ENCODE peak calls at places on chromosomes 11 and 22, in eight cellular contexts. One of them, this sample, is unnamed.

GRCh38 chr22:50215297-50216049 is 14.7 kb downstream of the SELENOO start:
- DNase-seq in fibroblast of lung: no peak
- DNase-seq in endodermal cell: no peak
- DNase-seq in cardiac muscle cell: no peak
- DNase-seq in body of pancreas: no peak
- DNase-seq in uterus: peak; percentile 43
- DNase-seq in mammary epithelial cell: no peak
- DNase-seq in gastrocnemius medialis: no peak
- DNase-seq in this sample: no peak

GRCh38 chr11:2088746-2089535 is 50.2 kb downstream of the IGF2 start:
- DNase-seq in fibroblast of lung: no peak
- DNase-seq in endodermal cell: peak; percentile 68
- DNase-seq in cardiac muscle cell: no peak
- DNase-seq in body of pancreas: no peak
- DNase-seq in uterus: no peak
- DNase-seq in mammary epithelial cell: no peak
- DNase-seq in gastrocnemius medialis: no peak
- DNase-seq in this sample: no peak

GRCh38 chr11:95283146-95283545 is 52.1 kb upstream of the SESN3 start:
- DNase-seq in fibroblast of lung: no peak
- DNase-seq in endodermal cell: no peak
- DNase-seq in cardiac muscle cell: no peak
- DNase-seq in body of pancreas: no peak
- DNase-seq in uterus: no peak
- DNase-seq in mammary epithelial cell: no peak
- DNase-seq in gastrocnemius medialis: no peak
- DNase-seq in this sample: no peak

GRCh38 chr11:26245046-26245445 is 86.9 kb upstream of the ANO3 start:
- DNase-seq in fibroblast of lung: peak; percentile 12
- DNase-seq in endodermal cell: no peak
- DNase-seq in cardiac muscle cell: peak; percentile 28
- DNase-seq in body of pancreas: no peak
- DNase-seq in uterus: no peak
- DNase-seq in mammary epithelial cell: no peak
- DNase-seq in gastrocnemius medialis: no peak
- DNase-seq in this sample: no peak

GRCh38 chr22:37165940-37166674 is 16.4 kb upstream of the IL2RB start:
- DNase-seq in fibroblast of lung: no peak
- DNase-seq in endodermal cell: no peak
- DNase-seq in cardiac muscle cell: no peak
- DNase-seq in body of pancreas: no peak
- DNase-seq in uterus: no peak
- DNase-seq in mammary epithelial cell: no peak
- DNase-seq in gastrocnemius medialis: no peak
- DNase-seq in this sample: no peak

GRCh38 chr11:1542267-1542666 is 29.8 kb downstream of the DUSP8 start:
- DNase-seq in fibroblast of lung: no peak
- DNase-seq in endodermal cell: no peak
- DNase-seq in cardiac muscle cell: no peak
- DNase-seq in body of pancreas: no peak
- DNase-seq in uterus: no peak
- DNase-seq in mammary epithelial cell: no peak
- DNase-seq in gastrocnemius medialis: no peak
- DNase-seq in this sample: no peak

GRCh38 chr22:37016134-37016910 is 2.9 kb downstream of the TST start:
- DNase-seq in fibroblast of lung: no peak
- DNase-seq in endodermal cell: no peak
- DNase-seq in cardiac muscle cell: no peak
- DNase-seq in body of pancreas: no peak
- DNase-seq in uterus: no peak
- DNase-seq in mammary epithelial cell: no peak
- DNase-seq in gastrocnemius medialis: no peak
- DNase-seq in this sample: no peak

GRCh38 chr22:30309981-30310672 is 16.6 kb downstream of the TBC1D10A start:
- DNase-seq in fibroblast of lung: peak; percentile 65
- DNase-seq in endodermal cell: no peak
- DNase-seq in cardiac muscle cell: peak; percentile 63
- DNase-seq in body of pancreas: peak; percentile 66
- DNase-seq in uterus: peak; percentile 44
- DNase-seq in mammary epithelial cell: no peak
- DNase-seq in gastrocnemius medialis: peak; percentile 45
- DNase-seq in this sample: no peak

GRCh38 chr11:57641426-57641825 is 8.3 kb downstream of the YPEL4 start:
- DNase-seq in fibroblast of lung: peak; percentile 48
- DNase-seq in endodermal cell: peak; percentile 58
- DNase-seq in cardiac muscle cell: peak; percentile 75
- DNase-seq in body of pancreas: no peak
- DNase-seq in uterus: no peak
- DNase-seq in mammary epithelial cell: no peak
- DNase-seq in gastrocnemius medialis: no peak
- DNase-seq in this sample: no peak

GRCh38 chr11:33692013-33692504 is 8.6 kb downstream of the C11orf91 start:
- DNase-seq in fibroblast of lung: peak; percentile 97
- DNase-seq in endodermal cell: no peak
- DNase-seq in cardiac muscle cell: peak; percentile 97
- DNase-seq in body of pancreas: peak; percentile 66
- DNase-seq in uterus: peak; percentile 82
- DNase-seq in mammary epithelial cell: peak; percentile 96
- DNase-seq in gastrocnemius medialis: no peak
- DNase-seq in this sample: peak; percentile 63

GRCh38 chr11:45079567-45079942 is 66.9 kb upstream of the PRDM11 start:
- DNase-seq in fibroblast of lung: no peak
- DNase-seq in endodermal cell: no peak
- DNase-seq in cardiac muscle cell: no peak
- DNase-seq in body of pancreas: no peak
- DNase-seq in uterus: no peak
- DNase-seq in mammary epithelial cell: no peak
- DNase-seq in gastrocnemius medialis: no peak
- DNase-seq in this sample: no peak

GRCh38 chr11:31114437-31114836 is 255.1 kb downstream of the DCDC1 start:
- DNase-seq in fibroblast of lung: no peak
- DNase-seq in endodermal cell: no peak
- DNase-seq in cardiac muscle cell: no peak
- DNase-seq in body of pancreas: no peak
- DNase-seq in uterus: no peak
- DNase-seq in mammary epithelial cell: no peak
- DNase-seq in gastrocnemius medialis: no peak
- DNase-seq in this sample: no peak

GRCh38 chr11:112477152-112477928 is 216.7 kb upstream of the PLET1 start:
- DNase-seq in fibroblast of lung: no peak
- DNase-seq in endodermal cell: peak; percentile 57
- DNase-seq in cardiac muscle cell: no peak
- DNase-seq in body of pancreas: no peak
- DNase-seq in uterus: no peak
- DNase-seq in mammary epithelial cell: no peak
- DNase-seq in gastrocnemius medialis: no peak
- DNase-seq in this sample: no peak

GRCh38 chr11:59243633-59244032 is 30.9 kb upstream of the MPEG1 start:
- DNase-seq in fibroblast of lung: no peak
- DNase-seq in endodermal cell: no peak
- DNase-seq in cardiac muscle cell: no peak
- DNase-seq in body of pancreas: no peak
- DNase-seq in uterus: no peak
- DNase-seq in mammary epithelial cell: no peak
- DNase-seq in gastrocnemius medialis: no peak
- DNase-seq in this sample: no peak

GRCh38 chr11:59240322-59240721 is 27.6 kb upstream of the MPEG1 start:
- DNase-seq in fibroblast of lung: no peak
- DNase-seq in endodermal cell: no peak
- DNase-seq in cardiac muscle cell: no peak
- DNase-seq in body of pancreas: no peak
- DNase-seq in uterus: no peak
- DNase-seq in mammary epithelial cell: no peak
- DNase-seq in gastrocnemius medialis: no peak
- DNase-seq in this sample: no peak
- H3K9me3 ChIP-seq in fibroblast of lung: no peaks in the 10 kb centered on the region
- H3K9me3 ChIP-seq in endodermal cell: peaks cover 30% of the 10 kb centered on the region
- H3K9me3 ChIP-seq in cardiac muscle cell: no peaks in the 10 kb centered on the region
- H3K9me3 ChIP-seq in body of pancreas: no peaks in the 10 kb centered on the region
- H3K9me3 ChIP-seq in uterus: no peaks in the 10 kb centered on the region
- H3K9me3 ChIP-seq in mammary epithelial cell: no peaks in the 10 kb centered on the region
- H3K9me3 ChIP-seq in gastrocnemius medialis: no peaks in the 10 kb centered on the region
- H3K9me3 ChIP-seq in this sample: no peaks in the 10 kb centered on the region

GRCh38 chr11:108970221-108970991 is 305.5 kb downstream of the DDX10 start:
- DNase-seq in fibroblast of lung: no peak
- DNase-seq in endodermal cell: no peak
- DNase-seq in cardiac muscle cell: peak; percentile 43
- DNase-seq in body of pancreas: no peak
- DNase-seq in uterus: no peak
- DNase-seq in mammary epithelial cell: no peak
- DNase-seq in gastrocnemius medialis: no peak
- DNase-seq in this sample: no peak
- H3K36me3 ChIP-seq in fibroblast of lung: no peaks in the 10 kb centered on the region
- H3K36me3 ChIP-seq in endodermal cell: no peaks in the 10 kb centered on the region
- H3K36me3 ChIP-seq in cardiac muscle cell: no peaks in the 10 kb centered on the region
- H3K36me3 ChIP-seq in body of pancreas: no peaks in the 10 kb centered on the region
- H3K36me3 ChIP-seq in uterus: no peaks in the 10 kb centered on the region
- H3K36me3 ChIP-seq in mammary epithelial cell: no peaks in the 10 kb centered on the region
- H3K36me3 ChIP-seq in gastrocnemius medialis: no peaks in the 10 kb centered on the region
- H3K36me3 ChIP-seq in this sample: no peaks in the 10 kb centered on the region

DNA sequence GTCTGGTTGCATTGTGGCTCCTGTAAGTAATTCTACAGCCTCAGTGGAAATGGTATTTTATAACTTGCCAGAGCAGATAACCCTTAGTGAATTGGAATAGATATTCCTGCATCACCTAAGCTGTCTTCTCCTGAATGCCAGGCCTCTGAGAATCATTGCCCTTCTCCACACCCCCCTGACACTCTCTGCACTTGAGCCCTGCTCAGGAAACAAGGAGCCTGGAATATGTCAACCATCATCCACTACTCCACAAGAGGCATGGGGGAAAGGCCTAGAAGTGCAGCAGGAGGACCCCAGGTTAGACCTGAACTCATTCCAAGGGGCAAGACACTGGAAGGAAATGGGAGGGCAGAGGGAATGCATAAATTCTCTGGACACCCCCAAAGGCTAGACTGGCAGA is 72.4 kb downstream of the DSCAML1 start:
- DNase-seq in fibroblast of lung: no peak
- DNase-seq in endodermal cell: no peak
- DNase-seq in cardiac muscle cell: no peak
- DNase-seq in body of pancreas: no peak
- DNase-seq in uterus: no peak
- DNase-seq in mammary epithelial cell: no peak
- DNase-seq in gastrocnemius medialis: no peak
- DNase-seq in this sample: no peak
- TF ChIP-seq CTCF in fibroblast of lung: no peak
- TF ChIP-seq CTCF in endodermal cell: no peak
- TF ChIP-seq CTCF in cardiac muscle cell: no peak
- TF ChIP-seq CTCF in body of pancreas: no peak
- TF ChIP-seq CTCF in uterus: no peak
- TF ChIP-seq CTCF in mammary epithelial cell: no peak
- TF ChIP-seq CTCF in gastrocnemius medialis: no peak
- TF ChIP-seq CTCF in this sample: no peak

GRCh38 chr11:97703815-97704214 is 1314.0 kb downstream of the JRKL start:
- DNase-seq in fibroblast of lung: no peak
- DNase-seq in endodermal cell: no peak
- DNase-seq in cardiac muscle cell: peak; percentile 7
- DNase-seq in body of pancreas: no peak
- DNase-seq in uterus: no peak
- DNase-seq in mammary epithelial cell: no peak
- DNase-seq in gastrocnemius medialis: no peak
- DNase-seq in this sample: no peak

GRCh38 chr11:97702948-97703347 is 1313.1 kb downstream of the JRKL start:
- DNase-seq in fibroblast of lung: no peak
- DNase-seq in endodermal cell: no peak
- DNase-seq in cardiac muscle cell: no peak
- DNase-seq in body of pancreas: no peak
- DNase-seq in uterus: no peak
- DNase-seq in mammary epithelial cell: no peak
- DNase-seq in gastrocnemius medialis: no peak
- DNase-seq in this sample: no peak
- H3K9me3 ChIP-seq in fibroblast of lung: no peaks in the 10 kb centered on the region
- H3K9me3 ChIP-seq in endodermal cell: no peaks in the 10 kb centered on the region
- H3K9me3 ChIP-seq in cardiac muscle cell: no peaks in the 10 kb centered on the region
- H3K9me3 ChIP-seq in body of pancreas: no peaks in the 10 kb centered on the region
- H3K9me3 ChIP-seq in uterus: no peaks in the 10 kb centered on the region
- H3K9me3 ChIP-seq in mammary epithelial cell: no peaks in the 10 kb centered on the region
- H3K9me3 ChIP-seq in gastrocnemius medialis: no peaks in the 10 kb centered on the region
- H3K9me3 ChIP-seq in this sample: no peaks in the 10 kb centered on the region

GRCh38 chr11:114400222-114400973 is at the start of the genes C11orf71 and RBM7:
- DNase-seq in fibroblast of lung: peak; percentile 99
- DNase-seq in endodermal cell: peak; percentile 98
- DNase-seq in cardiac muscle cell: peak; percentile 99
- DNase-seq in body of pancreas: peak; percentile 97
- DNase-seq in uterus: peak; percentile 98
- DNase-seq in mammary epithelial cell: peak; percentile 99
- DNase-seq in gastrocnemius medialis: peak; percentile 97
- DNase-seq in this sample: peak; percentile 93

GRCh38 chr11:114398303-114398920 is 1.9 kb downstream of the C11orf71 start:
- DNase-seq in fibroblast of lung: peak; percentile 26
- DNase-seq in endodermal cell: no peak
- DNase-seq in cardiac muscle cell: no peak
- DNase-seq in body of pancreas: no peak
- DNase-seq in uterus: no peak
- DNase-seq in mammary epithelial cell: no peak
- DNase-seq in gastrocnemius medialis: no peak
- DNase-seq in this sample: no peak

GRCh38 chr11:114399903-114400221 is 449 bp downstream of the C11orf71 start:
- DNase-seq in fibroblast of lung: no peak
- DNase-seq in endodermal cell: peak; percentile 91
- DNase-seq in cardiac muscle cell: peak; percentile 74
- DNase-seq in body of pancreas: peak; percentile 69
- DNase-seq in uterus: no peak
- DNase-seq in mammary epithelial cell: no peak
- DNase-seq in gastrocnemius medialis: peak; percentile 62
- DNase-seq in this sample: peak; percentile 55

GRCh38 chr11:114399490-114399889 is 821 bp downstream of the C11orf71 start:
- DNase-seq in fibroblast of lung: no peak
- DNase-seq in endodermal cell: no peak
- DNase-seq in cardiac muscle cell: no peak
- DNase-seq in body of pancreas: no peak
- DNase-seq in uterus: no peak
- DNase-seq in mammary epithelial cell: no peak
- DNase-seq in gastrocnemius medialis: no peak
- DNase-seq in this sample: no peak

GRCh38 chr11:114400974-114401223 is 433 bp downstream of the RBM7 start:
- DNase-seq in fibroblast of lung: no peak
- DNase-seq in endodermal cell: no peak
- DNase-seq in cardiac muscle cell: no peak
- DNase-seq in body of pancreas: no peak
- DNase-seq in uterus: no peak
- DNase-seq in mammary epithelial cell: no peak
- DNase-seq in gastrocnemius medialis: no peak
- DNase-seq in this sample: no peak
- H3K36me3 ChIP-seq in fibroblast of lung: peaks cover 2% of the 10 kb centered on the region
- H3K36me3 ChIP-seq in endodermal cell: peaks cover 36% of the 10 kb centered on the region
- H3K36me3 ChIP-seq in cardiac muscle cell: peaks cover 12% of the 10 kb centered on the region
- H3K36me3 ChIP-seq in body of pancreas: peaks cover 3% of the 10 kb centered on the region
- H3K36me3 ChIP-seq in uterus: no peaks in the 10 kb centered on the region
- H3K36me3 ChIP-seq in mammary epithelial cell: peaks cover 10% of the 10 kb centered on the region
- H3K36me3 ChIP-seq in gastrocnemius medialis: peaks cover 16% of the 10 kb centered on the region
- H3K36me3 ChIP-seq in this sample: peaks cover 7% of the 10 kb centered on the region

DNA sequence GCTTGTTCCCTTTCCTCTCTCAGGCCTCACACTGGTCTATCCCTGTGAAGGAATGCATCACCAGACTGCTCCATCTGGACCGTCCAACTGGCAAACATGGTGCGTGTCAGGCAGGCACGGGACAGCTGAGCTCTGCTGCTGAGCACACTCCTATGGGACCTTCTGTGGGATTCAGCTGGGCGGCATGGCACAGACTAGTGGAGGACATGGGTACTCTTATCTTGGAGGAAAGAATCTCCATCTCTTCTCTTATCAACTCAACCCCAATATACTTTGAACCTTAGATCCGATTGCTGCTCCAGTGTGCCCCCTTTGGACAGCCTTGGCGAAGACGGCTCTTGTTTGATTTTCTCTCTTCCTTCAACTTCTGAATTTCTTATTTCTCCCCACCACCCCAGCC is 593.6 kb downstream of the ETS1 start:
- DNase-seq in fibroblast of lung: no peak
- DNase-seq in endodermal cell: peak; percentile 76
- DNase-seq in cardiac muscle cell: no peak
- DNase-seq in body of pancreas: no peak
- DNase-seq in uterus: no peak
- DNase-seq in mammary epithelial cell: no peak
- DNase-seq in gastrocnemius medialis: no peak
- DNase-seq in this sample: no peak
- TF ChIP-seq CTCF in fibroblast of lung: no peak
- TF ChIP-seq CTCF in endodermal cell: peak; percentile 70
- TF ChIP-seq CTCF in cardiac muscle cell: no peak
- TF ChIP-seq CTCF in body of pancreas: no peak
- TF ChIP-seq CTCF in uterus: no peak
- TF ChIP-seq CTCF in mammary epithelial cell: no peak
- TF ChIP-seq CTCF in gastrocnemius medialis: no peak
- TF ChIP-seq CTCF in this sample: no peak

This sample was measured in tibial nerve.